ENCODE peak calls at places on chromosome 5, in nine cellular contexts. Y is esophagus squamous epithelium, Q is ovary, I is HepG2, P is transverse colon, F is right lobe of liver, O is body of pancreas, J is GM12878, C is A549. M is an unnamed sample.

GRCh38 chr5:14467251-14467650 is 114.3 kb upstream of the OTULINL start:
- DNase-seq in Y (no peak), Q (no peak), I (no peak), P (no peak), F (no peak), O (no peak), J (no peak), C (no peak), M (no peak)

GRCh38 chr5:133939668-133940067 is 28.8 kb downstream of the C5orf15 start:
- DNase-seq in Y (no peak), Q (no peak), I (no peak), P (no peak), F (peak), O (no peak), J (no peak), C (no peak), M (no peak)

GRCh38 chr5:162096448-162096847 is 28.9 kb downstream of the GABRG2 start:
- DNase-seq in Y (no peak), Q (no peak), I (no peak), P (no peak), F (no peak), O (no peak), J (no peak), C (no peak), M (no peak)

GRCh38 chr5:115857621-115858349 is 16.1 kb downstream of the AP3S1 start:
- DNase-seq in Y (no peak), Q (no peak), I (no peak), P (no peak), F (no peak), O (no peak), J (no peak), C (no peak), M (no peak)

GRCh38 chr5:926416-927171 is 33.9 kb downstream of the TRIP13 start:
- DNase-seq in Y (no peak), Q (peak), I (no peak), P (no peak), F (peak), O (peak), J (no peak), C (no peak), M (no peak)

GRCh38 chr5:140966293-140967225 is at the start of gene PCDHAC2:
- DNase-seq in Y (no peak), Q (peak), I (no peak), P (no peak), F (peak), O (peak), J (no peak), C (peak), M (no peak)

GRCh38 chr5:64767959-64768357 is 533 bp downstream of the SREK1IP1 start:
- DNase-seq in Y (no peak), Q (peak), I (peak), P (peak), F (peak), O (no peak), J (no peak), C (no peak), M (no peak)

GRCh38 chr5:73381587-73382411 is 66.8 kb downstream of the FOXD1 start:
- DNase-seq in Y (no peak), Q (no peak), I (no peak), P (no peak), F (no peak), O (no peak), J (no peak), C (no peak), M (no peak)

GRCh38 chr5:177003649-177004048 is 2.9 kb downstream of the UIMC1 start:
- DNase-seq in Y (no peak), Q (no peak), I (no peak), P (no peak), F (peak), O (no peak), J (no peak), C (no peak), M (no peak)

GRCh38 chr5:177008716-177009115 is 2.1 kb upstream of the UIMC1 start:
- DNase-seq in Y (no peak), Q (no peak), I (no peak), P (no peak), F (no peak), O (no peak), J (no peak), C (no peak), M (no peak)

GRCh38 chr5:177005619-177006264 is 837 bp downstream of the UIMC1 start:
- DNase-seq in Y (no peak), Q (peak), I (peak), P (peak), F (peak), O (peak), J (no peak), C (peak), M (peak)

GRCh38 chr5:177004961-177005360 is 1.6 kb downstream of the UIMC1 start:
- DNase-seq in Y (no peak), Q (no peak), I (no peak), P (no peak), F (no peak), O (no peak), J (no peak), C (no peak), M (no peak)

DNA sequence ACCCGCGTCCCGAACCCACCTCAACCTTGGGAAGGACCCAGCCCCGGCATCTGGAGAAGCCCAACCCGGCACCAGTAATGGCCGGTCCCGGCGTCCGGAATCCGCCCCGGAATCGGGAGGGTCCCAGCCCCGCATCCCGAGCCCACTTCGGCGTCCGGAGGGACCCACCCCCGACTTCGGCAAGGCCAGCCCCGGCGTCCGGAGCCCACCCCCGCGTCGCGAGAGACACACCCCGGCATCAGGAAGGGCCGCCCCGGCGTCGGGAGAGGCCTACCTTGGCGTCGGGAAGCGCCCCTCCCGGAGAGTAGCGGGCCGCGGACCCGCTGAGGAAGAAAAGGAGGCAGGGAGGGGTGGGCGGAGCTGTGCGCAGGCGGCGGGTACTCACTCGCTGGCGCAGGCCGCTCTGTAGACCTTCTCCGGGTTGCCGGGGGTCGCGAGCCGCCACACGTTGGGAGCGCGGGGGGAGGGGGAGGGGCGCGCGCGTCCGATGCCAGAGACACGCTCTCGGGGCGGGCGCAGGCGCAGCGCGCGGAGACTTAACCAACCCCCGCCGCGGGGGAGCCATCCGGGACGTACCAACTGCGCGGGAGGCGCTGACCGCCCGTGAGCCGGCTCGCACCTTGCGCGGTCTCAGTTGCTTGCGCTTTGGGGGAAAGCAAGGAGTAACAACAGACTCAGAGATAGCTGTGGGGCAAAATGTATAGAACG is at the start of gene UIMC1:
- DNase-seq in Y (peak), Q (peak), I (peak), P (peak), F (peak), O (peak), J (peak), C (peak), M (peak)
- TF ChIP-seq POLR2A in Y (no peak), Q (peak), I (peak), P (peak), F (peak), O (peak), J (peak), C (peak), M (no peak)

GRCh38 chr5:95080456-95080855 is 204.4 kb downstream of the MCTP1 start:
- DNase-seq in Y (no peak), Q (no peak), I (no peak), P (no peak), F (no peak), O (no peak), J (no peak), C (no peak), M (no peak)
- H3K4me3 ChIP-seq in Y (peak), Q (peak), I (no peak), P (peak), F (no peak), O (no peak), J (peak), C (peak), M (no peak)

GRCh38 chr5:135535820-135536801 is at the start of gene NEUROG1:
- DNase-seq in Y (no peak), Q (no peak), I (no peak), P (no peak), F (no peak), O (no peak), J (no peak), C (no peak), M (no peak)

GRCh38 chr5:135533346-135533745 is 2.4 kb downstream of the NEUROG1 start:
- DNase-seq in Y (no peak), Q (no peak), I (no peak), P (no peak), F (no peak), O (no peak), J (no peak), C (no peak), M (no peak)

GRCh38 chr5:135533794-135534193 is 2.0 kb downstream of the NEUROG1 start:
- DNase-seq in Y (no peak), Q (no peak), I (no peak), P (no peak), F (no peak), O (no peak), J (no peak), C (no peak), M (no peak)

GRCh38 chr5:135535420-135535819 is 344 bp downstream of the NEUROG1 start:
- DNase-seq in Y (no peak), Q (no peak), I (no peak), P (no peak), F (no peak), O (no peak), J (no peak), C (no peak), M (peak)

DNA sequence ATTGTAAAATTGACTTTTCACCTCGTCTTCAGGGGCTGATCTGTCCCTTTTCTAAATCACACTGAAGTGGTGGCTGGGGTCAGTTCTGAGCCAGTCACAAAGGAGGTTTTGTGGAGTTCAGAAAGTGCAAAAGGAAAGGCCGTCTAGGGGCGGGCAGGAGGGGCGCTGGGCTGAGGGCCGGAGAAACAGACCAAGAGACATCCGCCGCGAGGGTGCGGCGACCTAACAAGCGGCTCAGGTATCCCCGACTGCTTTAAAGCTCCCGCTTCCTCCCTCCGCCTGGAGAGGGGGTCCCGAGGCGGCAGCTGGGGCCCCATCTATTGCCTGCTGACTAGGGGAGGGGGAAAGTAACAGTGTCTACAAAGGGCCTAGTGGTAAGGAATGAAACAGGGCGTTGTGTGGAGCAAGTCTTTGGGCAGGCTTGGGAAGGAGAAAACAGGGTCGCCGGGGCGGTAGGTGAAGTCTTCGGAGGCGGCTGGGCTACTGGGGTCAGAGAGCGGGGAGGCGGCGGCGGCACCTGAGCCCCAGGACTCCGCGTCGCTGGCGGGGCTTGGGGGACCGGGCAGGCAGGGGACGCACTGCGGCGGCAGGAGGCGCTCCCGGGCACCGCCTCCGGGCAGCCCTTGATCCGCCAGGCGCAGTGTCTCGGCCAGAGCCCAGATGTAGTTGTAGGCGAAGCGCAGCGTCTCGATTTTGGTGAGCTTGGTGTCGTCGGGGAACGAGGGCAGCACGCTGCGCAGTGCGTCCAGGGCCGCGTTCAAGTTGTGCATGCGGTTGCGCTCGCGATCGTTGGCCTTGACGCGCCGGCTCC is 950 bp downstream of the NEUROG1 start:
- DNase-seq in Y (no peak), Q (no peak), I (no peak), P (no peak), F (no peak), O (no peak), J (no peak), C (no peak), M (no peak)
- TF ChIP-seq CTCF in Y (no peak), Q (no peak), I (peak), P (no peak), F (no peak), O (no peak), J (no peak), C (no peak), M (no peak)

DNA sequence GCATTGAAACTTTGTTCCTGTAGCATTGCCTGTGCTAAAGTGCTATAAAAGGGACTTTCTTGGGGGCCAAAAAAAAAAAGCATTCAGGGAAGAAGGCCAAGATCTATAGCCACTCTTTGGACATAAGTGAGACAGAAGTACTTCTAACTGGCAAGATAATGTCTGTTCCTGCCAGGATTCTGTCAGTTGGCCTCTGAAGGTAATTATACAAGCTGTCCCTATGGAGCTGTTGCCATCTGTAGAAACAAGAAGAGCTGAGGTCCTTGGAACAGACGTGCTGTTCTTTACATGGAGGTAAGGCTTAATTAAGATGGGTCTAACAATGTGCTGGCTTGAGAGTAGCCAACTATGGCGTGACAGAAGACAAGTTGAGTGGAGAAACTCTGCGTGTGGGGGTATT is 9.7 kb downstream of the KIF20A start:
- DNase-seq in Y (no peak), Q (no peak), I (no peak), P (no peak), F (no peak), O (no peak), J (no peak), C (no peak), M (no peak)
- TF ChIP-seq POLR2A in Y (no peak), Q (no peak), I (no peak), P (no peak), F (no peak), O (no peak), J (no peak), C (no peak), M (no peak)